ENCODE peak calls at places on chromosome 1, in ten cellular contexts. P is neuronal stem cell, F is DND-41, C is hepatocyte, Q is fibroblast of lung, S is vagina, R is left lung, N is colonic mucosa, G is WERI-Rb-1, T is aorta. E is an unnamed sample.

GRCh38 chr1:207938016-207938415 is 27.1 kb upstream of the CD34 start:
- DNase-seq in P (no peak), F (no peak), C (peak; percentile 34), Q (peak; percentile 70), S (no peak), R (no peak), N (no peak), G (no peak), T (peak; percentile 74), E (no peak)

GRCh38 chr1:121516279-121516967 is 331.6 kb downstream of the SRGAP2C start:
- DNase-seq in P (no peak), F (peak; percentile 79), C (no peak), Q (no peak), S (no peak), R (peak; percentile 76), N (peak; percentile 18), G (no peak), T (no peak), E (no peak)

GRCh38 chr1:82052563-82052962 is 251.8 kb downstream of the ADGRL2 start:
- DNase-seq in P (no peak), F (no peak), C (no peak), Q (no peak), S (no peak), R (no peak), N (no peak), G (no peak), T (no peak), E (no peak)

GRCh38 chr1:32895325-32896215 is 5.6 kb downstream of the TMEM54 start:
- DNase-seq in P (no peak), F (no peak), C (no peak), Q (no peak), S (no peak), R (peak; percentile 63), N (no peak), G (peak; percentile 51), T (peak; percentile 64), E (no peak)

GRCh38 chr1:200670215-200671118 is 760 bp upstream of the DDX59 start:
- DNase-seq in P (no peak), F (peak; percentile 62), C (peak; percentile 59), Q (peak; percentile 73), S (no peak), R (no peak), N (peak; percentile 61), G (peak; percentile 70), T (no peak), E (no peak)

GRCh38 chr1:2019162-2019542 is at the start of gene GABRD:
- DNase-seq in P (no peak), F (no peak), C (peak; percentile 62), Q (peak; percentile 4), S (no peak), R (no peak), N (no peak), G (peak; percentile 24), T (no peak), E (no peak)

GRCh38 chr1:181126871-181127587 is 38.5 kb downstream of the IER5 start:
- DNase-seq in P (no peak), F (no peak), C (peak; percentile 85), Q (no peak), S (no peak), R (no peak), N (no peak), G (no peak), T (no peak), E (no peak)

GRCh38 chr1:39076127-39076798 is 50.1 kb downstream of the NDUFS5 start:
- DNase-seq in P (no peak), F (no peak), C (peak; percentile 44), Q (peak; percentile 62), S (no peak), R (no peak), N (no peak), G (no peak), T (peak; percentile 86), E (peak; percentile 8)

GRCh38 chr1:103220503-103221095 is 112.3 kb upstream of the COL11A1 start:
- DNase-seq in P (no peak), F (no peak), C (no peak), Q (peak; percentile 98), S (no peak), R (no peak), N (no peak), G (no peak), T (no peak), E (no peak)

GRCh38 chr1:45084562-45084961 is 72.5 kb downstream of the UROD start:
- DNase-seq in P (no peak), F (no peak), C (no peak), Q (no peak), S (no peak), R (no peak), N (no peak), G (no peak), T (no peak), E (no peak)

GRCh38 chr1:100851726-100852125 is 42.9 kb downstream of the EXTL2 start:
- DNase-seq in P (no peak), F (no peak), C (no peak), Q (peak; percentile 28), S (no peak), R (no peak), N (no peak), G (no peak), T (no peak), E (no peak)

GRCh38 chr1:19167140-19167539 is 42.9 kb downstream of the UBR4 start:
- DNase-seq in P (no peak), F (no peak), C (no peak), Q (no peak), S (no peak), R (no peak), N (no peak), G (no peak), T (no peak), E (no peak)

GRCh38 chr1:19164274-19165015 is 45.6 kb downstream of the UBR4 start:
- DNase-seq in P (no peak), F (no peak), C (peak; percentile 20), Q (no peak), S (no peak), R (no peak), N (no peak), G (no peak), T (no peak), E (no peak)

GRCh38 chr1:19165501-19165900 is 44.6 kb downstream of the UBR4 start:
- DNase-seq in P (no peak), F (no peak), C (no peak), Q (peak; percentile 41), S (no peak), R (no peak), N (peak; percentile 65), G (no peak), T (no peak), E (no peak)

GRCh38 chr1:19166066-19166465 is 44.0 kb downstream of the UBR4 start:
- DNase-seq in P (no peak), F (no peak), C (no peak), Q (no peak), S (no peak), R (no peak), N (no peak), G (no peak), T (no peak), E (no peak)

DNA sequence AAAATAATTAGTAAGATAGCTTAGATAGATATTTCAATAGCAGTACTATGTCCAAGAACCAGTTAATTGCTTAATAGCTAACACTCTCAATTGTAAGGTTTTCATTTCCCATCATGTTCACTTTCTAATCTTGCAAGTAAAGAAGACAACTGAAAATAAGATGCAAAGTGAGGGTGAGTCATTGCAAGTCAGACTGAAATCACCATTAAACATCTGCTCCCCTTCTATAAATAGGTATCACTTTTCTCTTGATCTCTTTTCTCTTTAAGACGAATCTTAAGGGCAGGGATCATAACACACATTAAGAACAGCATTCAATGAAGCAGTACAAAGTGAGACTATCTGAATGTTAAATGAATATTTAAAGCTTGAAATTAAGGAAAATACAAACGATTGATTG is 40.4 kb downstream of the UBR4 start:
- DNase-seq in P (no peak), F (no peak), C (no peak), Q (peak; percentile 60), S (no peak), R (no peak), N (no peak), G (no peak), T (no peak), E (no peak)
- H3K27ac ChIP-seq in P (no peak overlapping the region), F (no peak overlapping the region), C (no peak overlapping the region), Q (no peak overlapping the region), S (no peak overlapping the region), R (no peak overlapping the region), N (no peak overlapping the region), G (peak overlapping the region; percentile 17), T (no peak overlapping the region), E (no peak overlapping the region)

GRCh38 chr1:15406911-15407559 is 2.7 kb upstream of the EFHD2 start:
- DNase-seq in P (no peak), F (no peak), C (no peak), Q (peak; percentile 91), S (no peak), R (no peak), N (no peak), G (no peak), T (peak; percentile 84), E (no peak)
- H3K27ac ChIP-seq in P (no peak overlapping the region), F (no peak overlapping the region), C (no peak overlapping the region), Q (peak overlapping the region; percentile 6), S (peak overlapping the region; percentile 93), R (no peak overlapping the region), N (no peak overlapping the region), G (no peak overlapping the region), T (no peak overlapping the region), E (no peak overlapping the region)

GRCh38 chr1:154182342-154183044 is 9.4 kb downstream of the TPM3 start:
- DNase-seq in P (no peak), F (peak; percentile 91), C (peak; percentile 83), Q (peak; percentile 87), S (no peak), R (peak; percentile 94), N (peak; percentile 92), G (peak; percentile 85), T (peak; percentile 90), E (no peak)
- H3K27ac ChIP-seq in P (peak overlapping the region; percentile 74), F (peak overlapping the region; percentile 87), C (peak overlapping the region; percentile 96), Q (peak overlapping the region; percentile 92), S (peak overlapping the region; percentile 94), R (peak overlapping the region; percentile 98), N (peak overlapping the region; percentile 99), G (peak overlapping the region; percentile 78), T (peak overlapping the region; percentile 77), E (peak overlapping the region; percentile 77)

GRCh38 chr1:150009604-150010387 is 730 bp downstream of the OTUD7B start:
- DNase-seq in P (peak; percentile 14), F (no peak), C (peak; percentile 78), Q (peak; percentile 93), S (no peak), R (no peak), N (peak; percentile 60), G (peak; percentile 56), T (peak; percentile 82), E (no peak)

GRCh38 chr1:150003826-150004225 is 6.7 kb downstream of the OTUD7B start:
- DNase-seq in P (no peak), F (no peak), C (no peak), Q (no peak), S (no peak), R (no peak), N (no peak), G (no peak), T (no peak), E (no peak)

GRCh38 chr1:150008699-150009098 is 1.8 kb downstream of the OTUD7B start:
- DNase-seq in P (no peak), F (no peak), C (no peak), Q (no peak), S (no peak), R (no peak), N (no peak), G (no peak), T (no peak), E (no peak)

GRCh38 chr1:150005606-150006005 is 4.9 kb downstream of the OTUD7B start:
- DNase-seq in P (no peak), F (no peak), C (no peak), Q (no peak), S (no peak), R (no peak), N (no peak), G (no peak), T (no peak), E (no peak)

GRCh38 chr1:150006881-150007401 is 3.6 kb downstream of the OTUD7B start:
- DNase-seq in P (no peak), F (no peak), C (no peak), Q (peak; percentile 90), S (no peak), R (no peak), N (no peak), G (no peak), T (no peak), E (peak; percentile 3)
- H3K27ac ChIP-seq in P (no peak overlapping the region), F (no peak overlapping the region), C (peak overlapping the region; percentile 11), Q (no peak overlapping the region), S (no peak overlapping the region), R (no peak overlapping the region), N (no peak overlapping the region), G (no peak overlapping the region), T (no peak overlapping the region), E (peak overlapping the region; percentile 96)

E was measured in caudate nucleus.